ENCODE peak calls at places on chromosome 17, in seven cellular contexts. G, E, M, F, S, P and R are unnamed samples.

GRCh38 chr17:13843862-13844640 is 225.3 kb upstream of the COX10 start:
- DNase-seq in G (no peak), E (peak), M (no peak), F (no peak), S (no peak), P (no peak), R (no peak)

GRCh38 chr17:3207367-3207766 is at the start of gene OR1A1:
- DNase-seq in G (no peak), E (no peak), M (no peak), F (no peak), S (no peak), P (no peak), R (no peak)

GRCh38 chr17:35299108-35299507 is 56.2 kb downstream of the SLFN5 start:
- DNase-seq in G (no peak), E (no peak), M (no peak), F (no peak), S (no peak), P (no peak), R (no peak)

GRCh38 chr17:39564201-39564828 is 43.4 kb downstream of the NEUROD2 start:
- DNase-seq in G (no peak), E (peak), M (no peak), F (no peak), S (no peak), P (no peak), R (no peak)

GRCh38 chr17:27443491-27443890 is 12.8 kb upstream of the KSR1 start:
- DNase-seq in G (no peak), E (no peak), M (no peak), F (no peak), S (no peak), P (no peak), R (no peak)

GRCh38 chr17:66416207-66416940 is 114.0 kb downstream of the PRKCA start:
- DNase-seq in G (peak), E (no peak), M (no peak), F (no peak), S (no peak), P (no peak), R (no peak)

GRCh38 chr17:76659928-76660614 is 16.5 kb upstream of the ST6GALNAC1 start:
- DNase-seq in G (no peak), E (peak), M (no peak), F (no peak), S (no peak), P (no peak), R (no peak)

GRCh38 chr17:11996722-11997146 is 541 bp downstream of the ZNF18 start:
- DNase-seq in G (peak), E (peak), M (no peak), F (no peak), S (peak), P (no peak), R (peak)

GRCh38 chr17:62981933-62982332 is 15.9 kb downstream of the TANC2 start:
- DNase-seq in G (no peak), E (no peak), M (no peak), F (no peak), S (no peak), P (no peak), R (no peak)

GRCh38 chr17:17792143-17792550 is 44.6 kb downstream of the SREBF1 start:
- DNase-seq in G (no peak), E (no peak), M (no peak), F (no peak), S (no peak), P (no peak), R (no peak)

GRCh38 chr17:39927101-39927927 is at the start of the genes LRRC3C and ORMDL3:
- DNase-seq in G (peak), E (peak), M (peak), F (peak), S (peak), P (peak), R (peak)